ENCODE peak calls at places on chromosome 14, in six cellular contexts. P is left lung; N is stimulated activated CD4-positive, alpha-beta T cell treated with anti-CD3 and anti-CD28 coated beads, Interleukin-4, amount 100 ng/mL, for 24 hours; I is dorsolateral prefrontal cortex; O is posterior cingulate gyrus; G is NCI-H82. D is an unnamed sample.
A peak's percentile ranks its signal among the peaks of the same experiment; 100 is the strongest.

GRCh38 chr14:92644601-92645515 is 103.6 kb downstream of the LGMN start:
- DNase-seq in P (no peak), N (no peak), I (no peak), O (no peak), G (no peak), D (no peak)

GRCh38 chr14:50403433-50403832 is 6.8 kb upstream of the CDKL1 start:
- DNase-seq in P (no peak), N (no peak), I (no peak), O (no peak), G (no peak), D (no peak)

GRCh38 chr14:21367582-21368144 is 16.2 kb downstream of the SUPT16H start:
- DNase-seq in P (no peak), N (no peak), I (no peak), O (no peak), G (no peak), D (no peak)

GRCh38 chr14:89337161-89337560 is 79.9 kb downstream of the FOXN3 start:
- DNase-seq in P (no peak), N (no peak), I (no peak), O (no peak), G (no peak), D (no peak)

GRCh38 chr14:89406941-89407340 is 10.1 kb downstream of the FOXN3 start:
- DNase-seq in P (no peak), N (no peak), I (no peak), O (no peak), G (peak; percentile 49), D (no peak)

GRCh38 chr14:31893156-31893813 is 183.8 kb upstream of the ARHGAP5 start:
- DNase-seq in P (no peak), N (no peak), I (no peak), O (no peak), G (no peak), D (no peak)

GRCh38 chr14:80378084-80378483 is 166.8 kb upstream of the DIO2 start:
- DNase-seq in P (no peak), N (no peak), I (peak; percentile 34), O (no peak), G (no peak), D (no peak)

GRCh38 chr14:89407856-89408255 is 9.2 kb downstream of the FOXN3 start:
- DNase-seq in P (no peak), N (no peak), I (no peak), O (no peak), G (no peak), D (no peak)

GRCh38 chr14:33362934-33363333 is 424.3 kb downstream of the NPAS3 start:
- DNase-seq in P (no peak), N (no peak), I (no peak), O (no peak), G (no peak), D (no peak)

GRCh38 chr14:68715032-68715924 is 77.6 kb downstream of the ZFP36L1 start:
- DNase-seq in P (no peak), N (no peak), I (no peak), O (no peak), G (no peak), D (no peak)

GRCh38 chr14:54002653-54003052 is 46.0 kb upstream of the BMP4 start:
- DNase-seq in P (no peak), N (no peak), I (no peak), O (no peak), G (no peak), D (no peak)

GRCh38 chr14:102605026-102605425 is 12.6 kb downstream of the RCOR1 start:
- DNase-seq in P (no peak), N (no peak), I (no peak), O (no peak), G (no peak), D (no peak)

GRCh38 chr14:103558071-103558882 is 4.2 kb downstream of the BAG5 start:
- DNase-seq in P (no peak), N (no peak), I (no peak), O (no peak), G (no peak), D (no peak)

GRCh38 chr14:20652996-20653975 is 11.8 kb upstream of the OR6S1 start:
- DNase-seq in P (no peak), N (peak; percentile 66), I (no peak), O (no peak), G (peak; percentile 69), D (no peak)

GRCh38 chr14:101761881-101762529 is 496 bp downstream of the PPP2R5C start:
- DNase-seq in P (peak; percentile 55), N (peak; percentile 46), I (no peak), O (peak; percentile 80), G (peak; percentile 15), D (peak; percentile 65)

GRCh38 chr14:94051115-94051514 is 25.0 kb downstream of the OTUB2 start:
- DNase-seq in P (no peak), N (no peak), I (peak; percentile 88), O (peak; percentile 92), G (peak; percentile 27), D (peak; percentile 86)

GRCh38 chr14:30214456-30215090 is 286.9 kb upstream of the PRKD1 start:
- DNase-seq in P (no peak), N (no peak), I (no peak), O (no peak), G (peak; percentile 71), D (peak; percentile 62)

GRCh38 chr14:81384900-81385299 is 15.2 kb downstream of the STON2 start:
- DNase-seq in P (no peak), N (no peak), I (no peak), O (no peak), G (no peak), D (no peak)

GRCh38 chr14:36254020-36254614 is 66.3 kb downstream of the MBIP start:
- DNase-seq in P (no peak), N (no peak), I (no peak), O (no peak), G (no peak), D (no peak)

GRCh38 chr14:106208794-106209193 is 682.4 kb downstream of the TMEM121 start:
- DNase-seq in P (no peak), N (no peak), I (no peak), O (no peak), G (no peak), D (no peak)

GRCh38 chr14:57161583-57161982 is 107.1 kb downstream of the EXOC5 start:
- DNase-seq in P (no peak), N (no peak), I (no peak), O (no peak), G (no peak), D (no peak)

GRCh38 chr14:51498411-51499227 is 153.1 kb upstream of the FRMD6 start:
- DNase-seq in P (no peak), N (no peak), I (no peak), O (no peak), G (peak; percentile 89), D (no peak)

GRCh38 chr14:104550849-104551728 is 28.5 kb upstream of the C14orf180 start:
- DNase-seq in P (no peak), N (no peak), I (peak; percentile 26), O (peak; percentile 58), G (no peak), D (peak; percentile 36)

GRCh38 chr14:100298551-100299237 is 7.5 kb downstream of the SLC25A29 start:
- DNase-seq in P (no peak), N (no peak), I (no peak), O (peak; percentile 50), G (no peak), D (no peak)

GRCh38 chr14:33030406-33030805 is 91.7 kb downstream of the NPAS3 start:
- DNase-seq in P (no peak), N (no peak), I (no peak), O (no peak), G (no peak), D (no peak)

D was measured in head of caudate nucleus.